ENCODE peak calls at places on chromosome 14, in five cellular contexts. X, M, O, I and Z are unnamed samples.
A peak's percentile ranks its signal among the peaks of the same experiment; 100 is the strongest.

GRCh38 chr14:91482278-91483023 is 27.7 kb downstream of the PPP4R3A start:
- DNase-seq in O (no peak), M (no peak), I (no peak), X (no peak), Z (no peak)

GRCh38 chr14:69039287-69039628 is 60.2 kb upstream of the ACTN1 start:
- DNase-seq in X (no peak), I (no peak), M (no peak), O (no peak), Z (no peak)

GRCh38 chr14:39228509-39229221 is 5.0 kb upstream of the MIA2 start:
- DNase-seq in I (no peak), M (no peak), X (no peak), O (no peak), Z (no peak)

GRCh38 chr14:30751646-30752416 is 122.5 kb upstream of the COCH start:
- DNase-seq in X (no peak), O (no peak), I (no peak), M (no peak), Z (no peak)

GRCh38 chr14:69768873-69769272 is 1.9 kb downstream of the SRSF5 start:
- DNase-seq in X (no peak), M (no peak), I (no peak), O (no peak), Z (no peak)

GRCh38 chr14:69059658-69060648 is 80.9 kb upstream of the ACTN1 start:
- DNase-seq in O (no peak), I (peak; percentile 24), M (no peak), X (no peak), Z (no peak)

GRCh38 chr14:43475762-43476161 is 1031.3 kb downstream of the FSCB start:
- DNase-seq in X (no peak), O (no peak), M (no peak), I (no peak), Z (no peak)

GRCh38 chr14:101781240-101782061 is 19.9 kb downstream of the PPP2R5C start:
- DNase-seq in I (no peak), M (no peak), X (no peak), O (no peak), Z (no peak)

GRCh38 chr14:72443256-72443655 is 450.6 kb downstream of the DPF3 start:
- DNase-seq in O (no peak), M (no peak), I (no peak), X (no peak), Z (no peak)

GRCh38 chr14:71594828-71595227 is 337.4 kb upstream of the RGS6 start:
- DNase-seq in X (no peak), O (no peak), I (no peak), M (no peak), Z (no peak)

GRCh38 chr14:32601908-32602307 is 272.8 kb downstream of the AKAP6 start:
- DNase-seq in I (no peak), X (no peak), M (no peak), O (no peak), Z (no peak)

GRCh38 chr14:77031680-77032482 is 3.4 kb upstream of the IRF2BPL start:
- DNase-seq in M (peak; percentile 63), X (no peak), I (peak; percentile 49), O (no peak), Z (no peak)

GRCh38 chr14:61877050-61877390 is 114.8 kb downstream of the SNAPC1 start:
- DNase-seq in M (no peak), I (no peak), X (no peak), O (no peak), Z (no peak)

GRCh38 chr14:50222061-50222613 is 9.2 kb downstream of the SOS2 start:
- DNase-seq in M (no peak), O (no peak), X (no peak), I (no peak), Z (no peak)

GRCh38 chr14:67729072-67729561 is 27.4 kb downstream of the RDH12 start:
- DNase-seq in X (peak; percentile 88), I (no peak), O (no peak), M (no peak), Z (peak; percentile 57)

GRCh38 chr14:36666416-36667206 is 5.0 kb downstream of the PAX9 start:
- DNase-seq in X (peak; percentile 82), I (no peak), M (no peak), O (no peak), Z (no peak)

GRCh38 chr14:90416649-90417237 is 19.9 kb downstream of the CALM1 start:
- DNase-seq in M (no peak), X (no peak), I (no peak), O (no peak), Z (no peak)

GRCh38 chr14:61512026-61512425 is 183.3 kb upstream of the HIF1A start:
- DNase-seq in X (no peak), O (no peak), M (no peak), I (no peak), Z (no peak)

GRCh38 chr14:89260898-89261297 is 156.1 kb downstream of the FOXN3 start:
- DNase-seq in X (no peak), M (no peak), I (no peak), O (no peak), Z (no peak)

GRCh38 chr14:99518441-99519346 is 37.5 kb downstream of the CCNK start:
- DNase-seq in O (peak; percentile 38), X (peak; percentile 83), I (peak; percentile 64), M (peak; percentile 78), Z (peak; percentile 83)

GRCh38 chr14:41362134-41362533 is 244.5 kb upstream of the LRFN5 start:
- DNase-seq in X (no peak), I (no peak), O (no peak), M (no peak), Z (no peak)

GRCh38 chr14:50333010-50333409 is 20.9 kb downstream of the DMAC2L start:
- DNase-seq in M (peak; percentile 65), I (peak; percentile 37), O (no peak), X (no peak), Z (no peak)

GRCh38 chr14:37172024-37172869 is at the start of gene SLC25A21:
- DNase-seq in M (peak; percentile 77), I (peak; percentile 69), O (no peak), X (peak; percentile 80), Z (peak; percentile 76)

GRCh38 chr14:100573757-100574641 is 13.2 kb downstream of the BEGAIN start:
- DNase-seq in X (no peak), O (no peak), I (no peak), M (no peak), Z (no peak)

GRCh38 chr14:28406181-28406580 is 360.4 kb upstream of the FOXG1 start:
- DNase-seq in O (no peak), I (no peak), X (no peak), M (no peak), Z (no peak)

GRCh38 chr14:101726954-101727302 is 34.6 kb upstream of the PPP2R5C start:
- DNase-seq in X (no peak), I (no peak), M (no peak), O (no peak), Z (no peak)

GRCh38 chr14:99756796-99757195 is 36.4 kb upstream of the EML1 start:
- DNase-seq in M (no peak), O (no peak), X (no peak), I (no peak), Z (peak; percentile 33)

GRCh38 chr14:31950760-31951637 is 126.1 kb upstream of the ARHGAP5 start:
- DNase-seq in M (peak; percentile 76), I (peak; percentile 54), O (peak; percentile 64), X (peak; percentile 69), Z (no peak)

GRCh38 chr14:21100931-21101330 is at the start of gene TMEM253:
- DNase-seq in I (no peak), M (no peak), O (no peak), X (no peak), Z (no peak)

GRCh38 chr14:67806228-67806627 is 10.2 kb downstream of the ZFYVE26 start:
- DNase-seq in O (no peak), M (no peak), I (no peak), X (no peak), Z (no peak)

GRCh38 chr14:22835505-22835904 is 880 bp upstream of the MMP14 start:
- DNase-seq in X (no peak), O (no peak), M (no peak), I (no peak), Z (no peak)

GRCh38 chr14:22829661-22830328 is at the start of gene MRPL52:
- DNase-seq in X (peak; percentile 83), O (peak; percentile 86), I (peak; percentile 88), M (peak; percentile 89), Z (peak; percentile 94)

GRCh38 chr14:22824711-22825359 is 4.9 kb upstream of the MRPL52 start:
- DNase-seq in M (peak; percentile 47), I (no peak), O (no peak), X (no peak), Z (no peak)

GRCh38 chr14:22830329-22831010 is 783 bp downstream of the MRPL52 start:
- DNase-seq in I (no peak), O (no peak), X (no peak), M (no peak), Z (no peak)
- H3K4me1 ChIP-seq in I (peaks cover 8% of the 10 kb centered on the region), O (peaks cover 10% of the 10 kb centered on the region), X (no peaks in the 10 kb centered on the region), M (no peaks in the 10 kb centered on the region), Z (peaks cover 17% of the 10 kb centered on the region)

DNA sequence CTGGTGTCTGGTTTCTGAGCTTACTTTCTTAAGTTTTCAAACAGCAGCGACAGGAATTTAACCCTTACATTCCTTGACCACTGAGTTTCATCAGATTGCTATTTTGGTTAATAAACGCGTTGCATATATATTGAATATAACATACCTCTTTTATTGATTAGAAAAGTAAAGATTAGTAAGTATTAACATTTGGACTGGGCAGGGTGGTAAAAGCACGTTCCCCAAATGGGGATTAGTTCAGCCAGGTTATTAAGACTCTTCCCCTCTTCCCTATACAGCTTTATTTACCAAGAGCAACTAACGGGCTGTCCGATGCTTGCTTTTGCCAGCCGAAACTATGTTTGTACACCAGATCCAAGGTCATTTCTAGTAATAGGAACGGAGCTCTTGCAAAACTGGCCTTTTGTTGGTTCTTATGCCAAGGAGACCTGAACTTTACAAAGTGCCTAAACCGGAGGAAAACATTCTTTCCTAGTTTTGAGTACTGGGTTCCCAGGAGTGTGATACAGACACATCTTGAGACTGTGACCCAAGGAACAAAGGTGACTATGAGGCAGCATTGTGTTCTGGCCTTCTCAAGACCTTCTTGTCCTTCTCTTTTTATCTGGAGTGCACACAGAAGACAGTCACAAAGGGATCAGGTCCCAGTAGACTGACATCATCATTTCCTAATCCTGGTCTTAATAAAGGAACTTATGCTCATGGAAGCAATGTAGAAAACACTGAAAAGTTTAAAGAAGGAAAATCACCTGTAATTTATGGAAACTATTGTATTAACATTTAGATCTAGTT is 2.6 kb downstream of the GLRX5 start:
- DNase-seq in M (no peak), I (no peak), O (peak; percentile 23), X (no peak), Z (no peak)
- H3K4me1 ChIP-seq in M (peaks cover 17% of the 10 kb centered on the region), I (peaks cover 52% of the 10 kb centered on the region), O (peaks cover 23% of the 10 kb centered on the region), X (peaks cover 2% of the 10 kb centered on the region), Z (peaks cover 45% of the 10 kb centered on the region)

GRCh38 chr14:75460402-75460801 is 32.6 kb downstream of the JDP2 start:
- DNase-seq in O (no peak), M (no peak), X (no peak), I (no peak), Z (no peak)
- H3K4me1 ChIP-seq in O (no peaks in the 10 kb centered on the region), M (peaks cover 23% of the 10 kb centered on the region), X (peaks cover 3% of the 10 kb centered on the region), I (peaks cover 57% of the 10 kb centered on the region), Z (peaks cover 38% of the 10 kb centered on the region)

DNA sequence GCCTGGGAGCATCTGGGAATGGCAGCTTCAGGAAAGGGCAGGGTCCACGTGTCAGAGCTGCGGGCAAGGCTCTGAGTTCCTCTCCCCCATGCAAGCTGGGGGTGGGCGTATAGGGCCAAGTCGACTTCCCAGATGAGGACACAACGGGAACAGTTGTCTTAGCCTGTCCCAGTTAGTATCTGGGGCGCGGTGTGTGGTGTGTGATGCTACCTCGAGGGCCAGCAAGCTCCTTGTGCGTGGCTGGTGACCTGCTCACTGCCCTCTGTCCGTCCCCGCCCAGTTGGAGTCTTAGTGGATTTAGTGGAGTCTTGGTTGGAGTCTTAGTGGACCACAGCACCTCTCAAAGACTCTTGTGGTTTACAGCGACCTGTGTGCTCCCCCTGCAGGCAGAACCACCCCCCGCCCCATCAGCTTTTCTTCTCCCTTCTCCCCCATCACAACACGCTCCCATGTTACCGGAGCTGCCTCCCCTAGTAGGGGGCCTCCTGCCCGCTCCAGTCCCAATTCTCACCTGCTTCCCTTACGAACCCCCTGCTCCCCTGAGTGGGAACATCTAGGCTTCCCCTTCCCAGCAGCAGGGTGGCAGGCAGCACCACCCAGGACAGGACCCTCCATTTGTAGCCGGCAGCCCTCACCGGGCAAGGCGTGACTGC is 8.7 kb downstream of the ASPG start:
- DNase-seq in O (no peak), I (no peak), X (no peak), M (no peak), Z (peak; percentile 40)
- H3K4me1 ChIP-seq in O (no peaks in the 10 kb centered on the region), I (no peaks in the 10 kb centered on the region), X (no peaks in the 10 kb centered on the region), M (peaks cover 8% of the 10 kb centered on the region), Z (peaks cover 6% of the 10 kb centered on the region)